ENCODE peak calls at places on chromosomes 13 and 19, in seven cellular contexts. T, D, P, K, Q, G and Z are unnamed samples.

GRCh38 chr13:58979851-58980250 is 1183.9 kb downstream of the DIAPH3 start:
- DNase-seq in T (no peak), D (no peak), P (no peak), K (no peak), Q (no peak), G (no peak), Z (no peak)

GRCh38 chr19:12796146-12797071 is 5.1 kb downstream of the JUNB start:
- DNase-seq in T (peak), D (no peak), P (peak), K (peak), Q (no peak), G (peak), Z (peak)

GRCh38 chr13:91406619-91407018 is 8.2 kb downstream of the GPC5 start:
- DNase-seq in T (no peak), D (no peak), P (peak), K (no peak), Q (no peak), G (no peak), Z (peak)

GRCh38 chr13:43757266-43757665 is 29.5 kb downstream of the ENOX1 start:
- DNase-seq in T (no peak), D (no peak), P (no peak), K (no peak), Q (no peak), G (no peak), Z (no peak)

GRCh38 chr13:93730780-93731179 is 504.2 kb downstream of the GPC6 start:
- DNase-seq in T (no peak), D (no peak), P (no peak), K (no peak), Q (no peak), G (no peak), Z (no peak)

GRCh38 chr19:38769635-38770211 is 3.6 kb downstream of the LGALS7 start:
- DNase-seq in T (peak), D (no peak), P (peak), K (peak), Q (peak), G (peak), Z (peak)

GRCh38 chr13:110576736-110577476 is 15.4 kb upstream of the RAB20 start:
- DNase-seq in T (no peak), D (no peak), P (no peak), K (no peak), Q (no peak), G (peak), Z (no peak)

GRCh38 chr19:5593245-5593962 is 25.7 kb upstream of the TINCR start:
- DNase-seq in T (no peak), D (no peak), P (no peak), K (no peak), Q (no peak), G (no peak), Z (no peak)

GRCh38 chr13:35881360-35881759 is 249.8 kb downstream of the DCLK1 start:
- DNase-seq in T (no peak), D (no peak), P (no peak), K (no peak), Q (no peak), G (no peak), Z (no peak)

GRCh38 chr13:80336335-80336734 is 4.6 kb downstream of the SPRY2 start:
- DNase-seq in T (no peak), D (no peak), P (no peak), K (no peak), Q (no peak), G (no peak), Z (no peak)

GRCh38 chr13:99178636-99179035 is 22.0 kb upstream of the UBAC2 start:
- DNase-seq in T (peak), D (no peak), P (no peak), K (no peak), Q (peak), G (no peak), Z (no peak)

GRCh38 chr19:48899781-48900476 is at the start of gene NUCB1:
- DNase-seq in T (peak), D (peak), P (peak), K (peak), Q (peak), G (peak), Z (peak)
- TF ChIP-seq POLR2A in T (peak), D (no peak), P (peak), K (peak), Q (peak), G (no peak), Z (peak)

DNA sequence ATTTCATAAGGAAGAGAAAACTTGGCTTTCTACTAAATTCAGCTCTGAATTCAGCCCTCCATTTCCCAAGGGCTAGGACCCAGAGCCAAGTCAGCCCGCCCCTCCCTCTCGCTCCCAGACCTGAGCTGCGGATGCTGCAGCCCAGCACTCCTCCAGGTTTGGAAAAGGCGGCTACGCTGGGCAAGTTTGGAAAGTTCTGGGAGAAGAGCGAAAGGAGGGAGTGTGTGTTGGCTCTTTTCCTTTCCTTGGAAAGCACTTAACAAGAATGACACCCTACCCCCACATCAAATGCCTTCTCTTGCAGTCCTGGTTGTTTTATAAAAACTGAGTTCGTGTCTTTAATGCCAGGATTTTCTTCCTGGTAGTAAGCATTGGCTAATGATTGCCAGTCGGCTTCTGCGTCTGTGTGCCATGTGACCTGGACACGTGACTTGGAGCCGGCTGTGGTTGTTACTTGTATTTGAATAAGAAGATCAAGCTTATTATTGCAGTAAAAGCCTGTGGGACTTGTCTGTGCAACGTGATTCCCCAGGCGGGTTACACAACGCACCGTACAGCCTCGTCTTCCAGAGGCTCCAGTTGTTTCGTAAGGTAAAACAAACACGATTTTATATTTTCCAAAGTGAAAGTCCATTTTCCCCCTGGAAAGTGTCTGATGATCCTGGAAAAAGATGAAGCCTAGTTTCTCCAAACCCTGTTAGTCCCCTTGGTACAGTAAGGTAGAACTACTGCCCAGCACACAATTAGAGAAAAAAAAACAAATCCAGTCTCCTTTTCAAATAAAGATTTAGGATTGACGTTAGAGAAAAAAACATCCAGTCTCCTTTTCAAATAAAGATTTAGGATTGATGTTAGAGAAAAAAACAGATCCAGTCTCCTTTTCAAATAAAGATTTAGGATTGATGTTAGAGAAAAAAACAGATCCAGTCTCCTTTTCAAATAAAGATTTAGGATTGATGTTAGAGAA is 26.8 kb upstream of the UBE2L5 start:
- DNase-seq in T (peak), D (peak), P (peak), K (peak), Q (peak), G (peak), Z (peak)
- TF ChIP-seq POLR2A in T (peak), D (peak), P (peak), K (peak), Q (no peak), G (peak), Z (peak)

DNA sequence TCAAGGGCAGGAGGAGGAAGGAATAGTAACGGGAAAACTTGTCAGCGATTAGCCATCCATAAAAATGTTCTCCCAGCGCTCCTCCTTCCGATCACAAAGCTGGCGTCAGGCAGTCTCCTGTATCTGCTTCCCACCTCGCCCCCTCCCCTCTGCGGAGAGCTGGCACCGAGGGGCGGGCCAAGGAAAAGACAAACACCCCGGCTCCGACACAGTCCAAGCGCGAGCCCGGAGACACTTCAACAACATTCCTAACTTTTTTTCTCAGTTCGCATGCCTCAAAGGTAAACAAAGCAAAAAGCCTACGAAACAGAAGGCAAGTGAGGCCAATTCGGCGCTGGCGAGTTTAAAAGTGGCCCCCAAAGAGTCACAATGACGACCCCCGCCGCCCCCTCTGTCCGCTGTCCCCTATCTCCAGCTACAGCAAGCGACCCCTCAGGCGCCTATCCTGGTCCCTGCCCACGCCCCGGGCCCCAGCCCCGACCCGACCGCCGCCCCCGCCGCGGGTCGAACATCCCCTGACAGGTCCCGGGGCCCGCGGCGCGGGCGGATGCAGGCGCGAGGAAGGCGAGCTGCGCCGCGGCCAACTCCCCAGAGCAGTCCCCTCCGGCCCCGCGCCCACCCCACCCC is 719 bp downstream of the SMAD9 start:
- DNase-seq in T (peak), D (no peak), P (no peak), K (peak), Q (no peak), G (peak), Z (peak)
- TF ChIP-seq POLR2A in T (no peak), D (no peak), P (no peak), K (no peak), Q (no peak), G (no peak), Z (no peak)

DNA sequence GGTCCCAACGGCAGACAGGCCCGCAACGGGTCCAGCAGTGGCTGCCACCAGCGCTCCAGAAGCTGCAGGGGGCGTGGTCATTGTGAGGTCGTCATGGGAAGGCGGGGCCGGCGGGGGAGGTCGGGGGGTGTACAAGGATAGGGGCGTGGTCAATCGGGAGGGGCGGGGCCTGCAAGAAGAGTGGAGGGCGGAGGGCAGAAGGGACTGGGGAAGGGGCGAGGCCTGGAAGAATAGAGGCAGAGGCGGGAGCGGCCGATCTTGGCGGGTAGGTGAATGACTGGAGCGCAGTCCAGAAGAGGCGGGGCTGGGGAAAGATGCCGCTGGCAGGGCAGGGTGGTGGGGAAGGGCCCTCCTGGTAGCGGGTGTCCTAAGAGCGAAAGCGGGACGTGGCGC is 4.3 kb downstream of the FUZ start:
- DNase-seq in T (peak), D (peak), P (peak), K (peak), Q (peak), G (peak), Z (peak)
- TF ChIP-seq POLR2A in T (peak), D (no peak), P (no peak), K (peak), Q (no peak), G (no peak), Z (no peak)

DNA sequence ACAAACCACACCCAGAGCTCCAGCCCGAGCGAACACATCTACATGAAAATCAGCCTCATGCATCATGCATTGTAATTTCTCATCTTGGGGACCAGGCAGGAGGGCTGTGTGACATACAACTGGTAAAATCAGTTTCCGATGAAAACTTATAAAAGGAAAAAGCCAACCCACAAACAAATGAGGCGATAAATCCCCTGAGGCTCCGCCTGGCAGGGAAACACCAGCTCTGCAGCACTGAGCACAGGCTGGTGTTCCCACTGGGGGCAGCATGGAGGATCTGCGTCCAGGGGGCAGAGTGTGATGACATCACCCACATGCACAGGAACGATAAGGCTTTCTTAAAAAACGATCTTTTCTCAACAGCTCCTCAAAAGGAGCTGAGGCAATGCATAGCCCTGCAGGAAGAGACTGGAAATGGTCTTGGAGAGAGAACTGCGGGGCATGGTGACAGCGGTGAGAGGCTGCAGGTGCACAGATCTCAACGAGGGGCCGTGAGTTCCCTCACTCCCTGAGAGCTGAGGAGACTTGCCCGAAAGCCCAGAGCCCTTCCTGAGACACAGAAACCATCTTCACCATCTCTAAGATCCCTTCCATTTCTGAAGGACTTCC is 24.6 kb downstream of the SH3GL1 start:
- DNase-seq in T (no peak), D (peak), P (peak), K (no peak), Q (no peak), G (no peak), Z (no peak)
- TF ChIP-seq POLR2A in T (no peak), D (no peak), P (no peak), K (no peak), Q (no peak), G (no peak), Z (no peak)

GRCh38 chr19:13882419-13882795 is 5.5 kb downstream of the NANOS3 start:
- DNase-seq in T (no peak), D (no peak), P (no peak), K (no peak), Q (no peak), G (no peak), Z (no peak)

GRCh38 chr19:13882841-13883240 is 5.9 kb downstream of the NANOS3 start:
- DNase-seq in T (no peak), D (no peak), P (no peak), K (no peak), Q (no peak), G (no peak), Z (no peak)

GRCh38 chr19:13881231-13881691 is 4.3 kb downstream of the NANOS3 start:
- DNase-seq in T (no peak), D (no peak), P (no peak), K (no peak), Q (no peak), G (no peak), Z (no peak)

GRCh38 chr19:13881692-13882418 is 4.9 kb downstream of the NANOS3 start:
- DNase-seq in T (no peak), D (no peak), P (no peak), K (no peak), Q (no peak), G (no peak), Z (peak)

GRCh38 chr19:13880059-13880672 is 3.2 kb downstream of the NANOS3 start:
- DNase-seq in T (peak), D (peak), P (peak), K (peak), Q (peak), G (peak), Z (peak)
- TF ChIP-seq POLR2A in T (no peak), D (peak), P (no peak), K (no peak), Q (no peak), G (no peak), Z (peak)

GRCh38 chr19:57664269-57665127 is 4.2 kb upstream of the ZSCAN4 start:
- DNase-seq in T (peak), D (peak), P (peak), K (no peak), Q (no peak), G (peak), Z (peak)
- TF ChIP-seq POLR2A in T (no peak), D (peak), P (no peak), K (no peak), Q (no peak), G (no peak), Z (no peak)